ENCODE peak calls at places on chromosome 7, in seven cellular contexts. One of them, this sample, is unnamed.

GRCh38 chr7:26403640-26404039 is 112.0 kb downstream of the SNX10 start:
- DNase-seq in GM10248: no peak
- DNase-seq in colonic mucosa: no peak
- DNase-seq in tibial nerve: no peak
- DNase-seq in fibroblast of mammary gland: no peak
- DNase-seq in HCT116: no peak
- DNase-seq in dorsolateral prefrontal cortex: no peak
- DNase-seq in this sample: no peak

GRCh38 chr7:152970481-152970880 is 210.9 kb downstream of the ACTR3B start:
- DNase-seq in GM10248: no peak
- DNase-seq in colonic mucosa: no peak
- DNase-seq in dorsolateral prefrontal cortex: no peak
- DNase-seq in fibroblast of mammary gland: no peak
- DNase-seq in HCT116: no peak
- DNase-seq in tibial nerve: no peak
- DNase-seq in this sample: no peak

GRCh38 chr7:79787101-79787500 is 333.6 kb upstream of the MAGI2 start:
- DNase-seq in dorsolateral prefrontal cortex: no peak
- DNase-seq in tibial nerve: no peak
- DNase-seq in fibroblast of mammary gland: no peak
- DNase-seq in colonic mucosa: no peak
- DNase-seq in HCT116: no peak
- DNase-seq in GM10248: no peak
- DNase-seq in this sample: no peak

GRCh38 chr7:150992833-150993302 is 2.1 kb downstream of the NOS3 start:
- DNase-seq in tibial nerve: no peak
- DNase-seq in fibroblast of mammary gland: no peak
- DNase-seq in dorsolateral prefrontal cortex: no peak
- DNase-seq in colonic mucosa: no peak
- DNase-seq in GM10248: no peak
- DNase-seq in HCT116: no peak
- DNase-seq in this sample: no peak

GRCh38 chr7:128909605-128910568 is 622 bp downstream of the KCP start:
- DNase-seq in GM10248: no peak
- DNase-seq in fibroblast of mammary gland: peak
- DNase-seq in tibial nerve: no peak
- DNase-seq in dorsolateral prefrontal cortex: no peak
- DNase-seq in HCT116: no peak
- DNase-seq in colonic mucosa: no peak
- DNase-seq in this sample: no peak

GRCh38 chr7:36969376-36969775 is 245.1 kb upstream of the AOAH start:
- DNase-seq in HCT116: no peak
- DNase-seq in colonic mucosa: no peak
- DNase-seq in tibial nerve: no peak
- DNase-seq in GM10248: no peak
- DNase-seq in dorsolateral prefrontal cortex: no peak
- DNase-seq in fibroblast of mammary gland: no peak
- DNase-seq in this sample: no peak

GRCh38 chr7:133051066-133051465 is 30.8 kb downstream of the CHCHD3 start:
- DNase-seq in fibroblast of mammary gland: peak
- DNase-seq in HCT116: no peak
- DNase-seq in GM10248: no peak
- DNase-seq in tibial nerve: no peak
- DNase-seq in dorsolateral prefrontal cortex: no peak
- DNase-seq in colonic mucosa: no peak
- DNase-seq in this sample: no peak

GRCh38 chr7:6640246-6640721 is 3.2 kb downstream of the ZNF316 start:
- DNase-seq in fibroblast of mammary gland: peak
- DNase-seq in HCT116: no peak
- DNase-seq in GM10248: no peak
- DNase-seq in colonic mucosa: peak
- DNase-seq in tibial nerve: peak
- DNase-seq in dorsolateral prefrontal cortex: no peak
- DNase-seq in this sample: no peak

GRCh38 chr7:128122577-128123290 is 91.5 kb upstream of the LRRC4 start:
- DNase-seq in HCT116: no peak
- DNase-seq in fibroblast of mammary gland: no peak
- DNase-seq in GM10248: no peak
- DNase-seq in dorsolateral prefrontal cortex: no peak
- DNase-seq in colonic mucosa: no peak
- DNase-seq in tibial nerve: no peak
- DNase-seq in this sample: peak

This sample was measured in lung.